ENCODE peak calls at places on chromosome 5, in four cellular contexts. One of them, this sample, is unnamed.

GRCh38 chr5:52798952-52799351 is 11.2 kb downstream of the ITGA1 start:
- DNase-seq in pons: peak; percentile 37
- DNase-seq in H54: no peak
- DNase-seq in GM12891: no peak
- DNase-seq in this sample: no peak

GRCh38 chr5:178206166-178207101 is 2.1 kb downstream of the HNRNPAB start:
- DNase-seq in pons: no peak
- DNase-seq in GM12891: no peak
- DNase-seq in H54: no peak
- DNase-seq in this sample: no peak

GRCh38 chr5:157947156-157947555 is 88.2 kb upstream of the CLINT1 start:
- DNase-seq in H54: no peak
- DNase-seq in GM12891: no peak
- DNase-seq in pons: no peak
- DNase-seq in this sample: no peak

GRCh38 chr5:160353379-160353778 is 17.0 kb downstream of the C1QTNF2 start:
- DNase-seq in pons: peak; percentile 52
- DNase-seq in H54: no peak
- DNase-seq in GM12891: no peak
- DNase-seq in this sample: no peak

GRCh38 chr5:132087176-132087575 is 13.6 kb downstream of the CSF2 start:
- DNase-seq in GM12891: no peak
- DNase-seq in pons: no peak
- DNase-seq in H54: no peak
- DNase-seq in this sample: no peak

GRCh38 chr5:157548513-157549282 is 26.9 kb downstream of the ADAM19 start:
- DNase-seq in H54: no peak
- DNase-seq in pons: no peak
- DNase-seq in GM12891: no peak
- DNase-seq in this sample: no peak

GRCh38 chr5:147093138-147093537 is 141.7 kb upstream of the STK32A start:
- DNase-seq in GM12891: no peak
- DNase-seq in pons: no peak
- DNase-seq in H54: no peak
- DNase-seq in this sample: no peak

GRCh38 chr5:154312571-154312970 is 122.0 kb downstream of the GALNT10 start:
- DNase-seq in H54: no peak
- DNase-seq in GM12891: no peak
- DNase-seq in pons: no peak
- DNase-seq in this sample: no peak

GRCh38 chr5:68225188-68225910 is 9.8 kb downstream of the PIK3R1 start:
- DNase-seq in H54: peak; percentile 9
- DNase-seq in pons: no peak
- DNase-seq in GM12891: no peak
- DNase-seq in this sample: no peak

GRCh38 chr5:143213851-143214363 is 189.6 kb downstream of the NR3C1 start:
- DNase-seq in H54: no peak
- DNase-seq in pons: no peak
- DNase-seq in GM12891: no peak
- DNase-seq in this sample: peak; percentile 48

GRCh38 chr5:144205141-144205551 is 34.5 kb downstream of the KCTD16 start:
- DNase-seq in pons: no peak
- DNase-seq in H54: peak; percentile 24
- DNase-seq in GM12891: no peak
- DNase-seq in this sample: no peak

GRCh38 chr5:82150562-82150961 is 127.6 kb downstream of the RPS23 start:
- DNase-seq in pons: peak; percentile 65
- DNase-seq in H54: no peak
- DNase-seq in GM12891: no peak
- DNase-seq in this sample: no peak

GRCh38 chr5:14900661-14901461 is 29.3 kb upstream of the ANKH start:
- DNase-seq in pons: no peak
- DNase-seq in GM12891: no peak
- DNase-seq in H54: no peak
- DNase-seq in this sample: no peak

GRCh38 chr5:69024241-69024651 is 69.6 kb upstream of the SLC30A5 start:
- DNase-seq in H54: no peak
- DNase-seq in GM12891: peak; percentile 29
- DNase-seq in pons: peak; percentile 75
- DNase-seq in this sample: no peak

GRCh38 chr5:91794856-91795548 is 411.9 kb upstream of the ARRDC3 start:
- DNase-seq in H54: no peak
- DNase-seq in GM12891: no peak
- DNase-seq in pons: no peak
- DNase-seq in this sample: no peak

GRCh38 chr5:43771611-43772031 is 168.6 kb downstream of the NNT start:
- DNase-seq in GM12891: no peak
- DNase-seq in pons: no peak
- DNase-seq in H54: no peak
- DNase-seq in this sample: no peak

GRCh38 chr5:53590759-53591158 is 30.3 kb downstream of the NDUFS4 start:
- DNase-seq in pons: no peak
- DNase-seq in H54: no peak
- DNase-seq in GM12891: no peak
- DNase-seq in this sample: no peak

GRCh38 chr5:77636423-77637169 is 1.9 kb downstream of the OTP start:
- DNase-seq in pons: no peak
- DNase-seq in H54: no peak
- DNase-seq in GM12891: no peak
- DNase-seq in this sample: no peak